ENCODE peak calls at places on chromosomes 2 and 18, in five cellular contexts. M, F, C, A and X are unnamed samples.

GRCh38 chr18:59035591-59035990 is 104.1 kb upstream of the SEC11C start:
- DNase-seq in A (no peak), M (no peak), C (no peak), F (no peak), X (no peak)

GRCh38 chr2:163471947-163472346 is 263.9 kb downstream of the FIGN start:
- DNase-seq in C (peak; percentile 1), M (no peak), F (peak; percentile 12), A (no peak), X (peak; percentile 61)

GRCh38 chr2:16747706-16748105 is 82.1 kb upstream of the CYRIA start:
- DNase-seq in F (no peak), C (no peak), A (no peak), M (no peak), X (no peak)

GRCh38 chr18:79786781-79787526 is 10.8 kb upstream of the KCNG2 start:
- DNase-seq in M (peak; percentile 35), C (no peak), F (peak; percentile 23), A (no peak), X (no peak)

GRCh38 chr18:39489426-39489825 is 1923.8 kb upstream of the CELF4 start:
- DNase-seq in F (no peak), A (no peak), C (no peak), M (no peak), X (no peak)

GRCh38 chr18:73645175-73645715 is 502.4 kb downstream of the FBXO15 start:
- DNase-seq in A (no peak), M (no peak), C (no peak), F (no peak), X (no peak)

GRCh38 chr2:143629344-143629743 is 500.1 kb downstream of the ARHGAP15 start:
- DNase-seq in F (peak; percentile 11), C (no peak), M (peak; percentile 60), A (no peak), X (no peak)

GRCh38 chr2:201942525-201942924 is 91.1 kb upstream of the FZD7 start:
- DNase-seq in F (no peak), A (no peak), C (no peak), M (no peak), X (no peak)

GRCh38 chr18:73245345-73245744 is 377.6 kb upstream of the NETO1 start:
- DNase-seq in C (peak; percentile 44), A (no peak), M (no peak), F (no peak), X (no peak)

GRCh38 chr2:237688081-237688480 is 60.7 kb downstream of the LRRFIP1 start:
- DNase-seq in C (no peak), F (no peak), M (no peak), A (no peak), X (no peak)

GRCh38 chr2:160425394-160425793 is 68.2 kb downstream of the RBMS1 start:
- DNase-seq in A (no peak), C (no peak), M (no peak), F (no peak), X (no peak)

GRCh38 chr2:161434127-161434526 is 18.0 kb downstream of the TBR1 start:
- DNase-seq in A (no peak), M (no peak), C (no peak), F (no peak), X (no peak)

GRCh38 chr2:64645014-64645418 is 8.7 kb downstream of the SERTAD2 start:
- DNase-seq in C (peak; percentile 94), M (no peak), F (peak; percentile 62), A (peak; percentile 57), X (peak; percentile 46)